ENCODE peak calls at places on chromosomes 6 and 20, in five cellular contexts. A is GM12865, P is Peyer's patch, E is A549, M is DND-41. G is an unnamed sample.

GRCh38 chr6:139124887-139125672 is 9.8 kb upstream of the HECA start:
- DNase-seq in A (peak; percentile 90), P (peak; percentile 90), E (peak; percentile 53), M (peak; percentile 89), G (peak; percentile 88)

GRCh38 chr20:37369846-37370245 is 23.9 kb downstream of the SRC start:
- DNase-seq in A (no peak), P (no peak), E (no peak), M (no peak), G (no peak)

GRCh38 chr20:18705490-18705889 is 108.1 kb upstream of the SCP2D1 start:
- DNase-seq in A (no peak), P (no peak), E (no peak), M (no peak), G (peak; percentile 7)

GRCh38 chr6:1796706-1797529 is 187.2 kb downstream of the FOXC1 start:
- DNase-seq in A (peak; percentile 75), P (no peak), E (no peak), M (no peak), G (no peak)

GRCh38 chr6:108806669-108807068 is 41.6 kb upstream of the ARMC2 start:
- DNase-seq in A (no peak), P (no peak), E (no peak), M (no peak), G (peak; percentile 55)

GRCh38 chr6:72424476-72424875 is 197.4 kb upstream of the KCNQ5 start:
- DNase-seq in A (no peak), P (no peak), E (no peak), M (no peak), G (peak; percentile 79)

GRCh38 chr20:36540551-36541211 is 638 bp upstream of the MYL9 start:
- DNase-seq in A (no peak), P (no peak), E (no peak), M (no peak), G (no peak)

GRCh38 chr6:135475292-135475886 is 22.2 kb downstream of the AHI1 start:
- DNase-seq in A (no peak), P (no peak), E (no peak), M (no peak), G (no peak)

GRCh38 chr6:44917430-44917829 is 410.7 kb upstream of the RUNX2 start:
- DNase-seq in A (no peak), P (no peak), E (no peak), M (no peak), G (peak; percentile 75)

GRCh38 chr6:101853226-101853625 is 459.7 kb downstream of the GRIK2 start:
- DNase-seq in A (no peak), P (no peak), E (no peak), M (no peak), G (no peak)

GRCh38 chr6:156780117-156780641 is 3.0 kb downstream of the ARID1B start:
- DNase-seq in A (peak; percentile 89), P (peak; percentile 75), E (peak; percentile 78), M (peak; percentile 66), G (peak; percentile 96)

GRCh38 chr6:158634695-158635426 is 9.7 kb downstream of the DYNLT1 start:
- DNase-seq in A (no peak), P (no peak), E (no peak), M (no peak), G (no peak)

GRCh38 chr20:43925215-43925614 is 10.6 kb downstream of the TOX2 start:
- DNase-seq in A (peak; percentile 56), P (peak; percentile 56), E (no peak), M (no peak), G (no peak)

GRCh38 chr20:14406495-14406894 is 69.1 kb upstream of the FLRT3 start:
- DNase-seq in A (no peak), P (no peak), E (peak; percentile 96), M (no peak), G (peak; percentile 86)

GRCh38 chr20:61757-62156 is 25.7 kb upstream of the DEFB125 start:
- DNase-seq in A (no peak), P (no peak), E (peak; percentile 39), M (no peak), G (no peak)

GRCh38 chr6:155880905-155881304 is 425.3 kb upstream of the NOX3 start:
- DNase-seq in A (no peak), P (no peak), E (no peak), M (no peak), G (no peak)

GRCh38 chr20:16803965-16804792 is 56.0 kb downstream of the OTOR start:
- DNase-seq in A (peak; percentile 50), P (no peak), E (peak; percentile 54), M (peak; percentile 58), G (peak; percentile 53)

GRCh38 chr20:56343861-56344381 is 14.9 kb upstream of the FAM210B start:
- DNase-seq in A (peak; percentile 53), P (no peak), E (peak; percentile 59), M (no peak), G (peak; percentile 43)

GRCh38 chr6:152093711-152094110 is 286.2 kb downstream of the ESR1 start:
- DNase-seq in A (no peak), P (no peak), E (no peak), M (no peak), G (no peak)

GRCh38 chr6:152094276-152094675 is 286.8 kb downstream of the ESR1 start:
- DNase-seq in A (no peak), P (no peak), E (no peak), M (no peak), G (no peak)

GRCh38 chr6:152091851-152092341 is 284.4 kb downstream of the ESR1 start:
- DNase-seq in A (no peak), P (no peak), E (peak; percentile 7), M (no peak), G (peak; percentile 88)

GRCh38 chr6:152096863-152097496 is 289.5 kb downstream of the ESR1 start:
- DNase-seq in A (no peak), P (no peak), E (peak; percentile 4), M (no peak), G (peak; percentile 79)

GRCh38 chr6:152094992-152095592 is 287.6 kb downstream of the ESR1 start:
- DNase-seq in A (no peak), P (no peak), E (peak; percentile 89), M (no peak), G (peak; percentile 100)
- H3K4me3 ChIP-seq in A (no peak overlapping the region), P (no peak overlapping the region), E (no peak overlapping the region), M (no peak overlapping the region), G (no peak overlapping the region)

GRCh38 chr20:9323622-9324021 is 190.8 kb upstream of the LAMP5 start:
- DNase-seq in A (peak; percentile 6), P (no peak), E (peak; percentile 30), M (no peak), G (peak; percentile 23)
- TF ChIP-seq CTCF in A (peak; percentile 36), P (peak; percentile 33), E (peak; percentile 30), M (peak; percentile 54), G (peak; percentile 56)

DNA sequence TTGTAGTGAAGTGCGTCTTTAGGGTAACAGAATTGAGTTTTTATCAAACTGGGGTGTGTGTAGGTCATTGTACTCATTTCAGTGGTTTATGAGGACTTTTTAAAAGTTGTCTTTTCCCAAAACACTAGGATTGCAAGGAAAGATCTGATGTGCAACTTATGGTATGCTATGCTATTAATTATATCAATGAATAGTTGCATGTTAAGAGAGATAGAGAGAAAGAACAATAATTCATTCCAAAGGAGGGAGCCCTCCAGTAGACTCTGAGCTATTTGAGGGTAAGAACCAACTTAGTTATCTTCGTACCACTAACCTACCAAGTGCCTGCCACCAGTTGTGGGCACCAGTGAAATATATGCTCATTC is 117.1 kb downstream of the RNF144B start:
- DNase-seq in A (no peak), P (no peak), E (no peak), M (no peak), G (no peak)
- H3K4me3 ChIP-seq in A (no peak overlapping the region), P (no peak overlapping the region), E (peak overlapping the region; percentile 39), M (no peak overlapping the region), G (no peak overlapping the region)

GRCh38 chr6:100260584-100260983 is 204.1 kb downstream of the SIM1 start:
- DNase-seq in A (no peak), P (no peak), E (no peak), M (no peak), G (peak; percentile 15)

GRCh38 chr6:100258752-100259151 is 206.0 kb downstream of the SIM1 start:
- DNase-seq in A (no peak), P (no peak), E (no peak), M (no peak), G (no peak)

GRCh38 chr6:100255701-100256100 is 209.0 kb downstream of the SIM1 start:
- DNase-seq in A (no peak), P (no peak), E (no peak), M (no peak), G (peak; percentile 18)

GRCh38 chr6:100261486-100261885 is 203.2 kb downstream of the SIM1 start:
- DNase-seq in A (peak; percentile 12), P (no peak), E (no peak), M (no peak), G (no peak)

GRCh38 chr6:100257661-100258395 is 206.9 kb downstream of the SIM1 start:
- DNase-seq in A (peak; percentile 46), P (no peak), E (peak; percentile 58), M (no peak), G (peak; percentile 19)
- TF ChIP-seq CTCF in A (no peak), P (no peak), E (peak; percentile 44), M (peak; percentile 73), G (peak; percentile 15)

DNA sequence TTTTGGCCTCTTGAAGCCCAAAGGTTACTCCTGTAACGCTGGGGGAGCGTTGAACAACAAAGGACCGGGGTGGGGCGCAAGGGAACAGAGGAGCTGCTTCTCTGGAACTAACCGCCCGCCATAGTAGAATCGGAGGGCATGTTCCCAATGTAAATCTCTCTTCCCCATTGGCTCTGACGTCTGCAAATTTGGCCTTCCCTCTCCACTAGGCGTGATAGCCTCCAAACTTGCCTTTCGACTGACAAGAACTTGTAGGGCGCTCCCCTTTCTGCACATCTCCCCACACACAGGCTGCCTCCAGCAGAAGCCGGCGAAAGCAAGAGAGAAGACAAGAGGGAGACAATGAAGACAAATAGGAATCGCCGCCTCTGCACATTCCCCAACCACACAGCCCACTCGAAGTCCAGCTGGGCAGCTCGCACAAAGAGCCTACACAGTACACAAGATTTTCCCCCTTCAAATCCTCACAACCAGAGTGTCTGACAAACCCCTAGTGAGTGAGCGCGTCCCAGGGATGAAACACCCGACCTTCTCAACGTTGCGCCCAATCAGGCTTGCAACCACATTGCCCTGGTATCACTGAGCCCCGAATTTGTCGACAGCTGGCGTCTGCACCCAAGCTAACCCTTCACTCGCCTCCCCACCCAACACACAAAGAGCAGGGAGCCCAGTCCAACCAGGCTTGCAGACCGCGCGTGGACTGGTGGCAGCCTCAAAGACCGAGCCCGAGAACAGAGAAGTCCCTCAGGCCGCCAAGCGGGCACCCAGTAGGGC is 1.5 kb upstream of the COL12A1 start:
- DNase-seq in A (no peak), P (no peak), E (no peak), M (no peak), G (no peak)
- H3K4me3 ChIP-seq in A (no peak overlapping the region), P (peak overlapping the region; percentile 6), E (no peak overlapping the region), M (no peak overlapping the region), G (no peak overlapping the region)

GRCh38 chr20:64062596-64063388 is at the start of gene TCEA2:
- DNase-seq in A (peak; percentile 96), P (peak; percentile 97), E (peak; percentile 96), M (peak; percentile 98), G (peak; percentile 97)
- TF ChIP-seq CTCF in A (no peak), P (no peak), E (no peak), M (no peak), G (no peak)

GRCh38 chr20:5002077-5002413 is 735 bp upstream of the SLC23A2 start:
- DNase-seq in A (no peak), P (no peak), E (no peak), M (no peak), G (no peak)
- H3K4me3 ChIP-seq in A (no peak overlapping the region), P (peak overlapping the region; percentile 75), E (peak overlapping the region; percentile 65), M (peak overlapping the region; percentile 92), G (peak overlapping the region; percentile 60)

G was measured in epithelial cell of esophagus.